ENCODE peak calls at places on chromosomes 1 and 21, in ten cellular contexts. X, J, H, Y, W, N, A, T, O and M are unnamed samples.

GRCh38 chr1:52836035-52836434 is 6.5 kb upstream of the ZYG11A start:
- DNase-seq in X (no peak), J (no peak), H (no peak), Y (no peak), W (no peak), N (no peak), A (no peak), T (no peak), O (no peak), M (no peak)

GRCh38 chr1:184910596-184910995 is 63.7 kb downstream of the NIBAN1 start:
- DNase-seq in X (no peak), J (no peak), H (no peak), Y (no peak), W (no peak), N (peak; percentile 70), A (no peak), T (no peak), O (no peak), M (no peak)

GRCh38 chr1:162497104-162497722 is 405 bp upstream of the UHMK1 start:
- DNase-seq in X (no peak), J (no peak), H (no peak), Y (no peak), W (no peak), N (no peak), A (no peak), T (no peak), O (no peak), M (no peak)

GRCh38 chr21:17387030-17387617 is 125.7 kb upstream of the CXADR start:
- DNase-seq in X (peak; percentile 62), J (no peak), H (peak; percentile 87), Y (peak; percentile 76), W (peak; percentile 35), N (peak; percentile 77), A (peak; percentile 59), T (no peak), O (no peak), M (peak; percentile 46)

GRCh38 chr1:192668434-192668983 is 32.6 kb downstream of the RGS13 start:
- DNase-seq in X (no peak), J (no peak), H (no peak), Y (peak; percentile 8), W (no peak), N (no peak), A (no peak), T (no peak), O (no peak), M (no peak)

GRCh38 chr1:2108213-2108876 is 58.1 kb downstream of the PRKCZ start:
- DNase-seq in X (peak; percentile 21), J (peak; percentile 15), H (peak; percentile 55), Y (peak; percentile 35), W (no peak), N (no peak), A (peak; percentile 59), T (peak; percentile 92), O (peak; percentile 84), M (peak; percentile 61)

GRCh38 chr1:229563241-229563640 is 4.7 kb upstream of the ABCB10 start:
- DNase-seq in X (no peak), J (no peak), H (no peak), Y (no peak), W (no peak), N (no peak), A (no peak), T (no peak), O (no peak), M (no peak)

GRCh38 chr1:209483691-209484090 is 99.8 kb upstream of the CAMK1G start:
- DNase-seq in X (no peak), J (no peak), H (no peak), Y (no peak), W (no peak), N (peak; percentile 29), A (no peak), T (no peak), O (no peak), M (no peak)

GRCh38 chr21:27649323-27649722 is 682.4 kb upstream of the ADAMTS5 start:
- DNase-seq in X (no peak), J (no peak), H (no peak), Y (peak; percentile 88), W (no peak), N (peak; percentile 49), A (no peak), T (no peak), O (no peak), M (no peak)

GRCh38 chr21:33993286-33994231 is 78.0 kb upstream of the ATP5PO start:
- DNase-seq in X (no peak), J (no peak), H (peak; percentile 40), Y (no peak), W (no peak), N (no peak), A (no peak), T (no peak), O (no peak), M (no peak)

GRCh38 chr1:118961156-118961555 is 27.0 kb downstream of the TBX15 start:
- DNase-seq in X (no peak), J (no peak), H (no peak), Y (no peak), W (no peak), N (no peak), A (no peak), T (no peak), O (no peak), M (no peak)

GRCh38 chr1:220529530-220529920 is 1.6 kb downstream of the MARK1 start:
- DNase-seq in X (no peak), J (no peak), H (no peak), Y (no peak), W (no peak), N (no peak), A (no peak), T (no peak), O (no peak), M (no peak)

DNA sequence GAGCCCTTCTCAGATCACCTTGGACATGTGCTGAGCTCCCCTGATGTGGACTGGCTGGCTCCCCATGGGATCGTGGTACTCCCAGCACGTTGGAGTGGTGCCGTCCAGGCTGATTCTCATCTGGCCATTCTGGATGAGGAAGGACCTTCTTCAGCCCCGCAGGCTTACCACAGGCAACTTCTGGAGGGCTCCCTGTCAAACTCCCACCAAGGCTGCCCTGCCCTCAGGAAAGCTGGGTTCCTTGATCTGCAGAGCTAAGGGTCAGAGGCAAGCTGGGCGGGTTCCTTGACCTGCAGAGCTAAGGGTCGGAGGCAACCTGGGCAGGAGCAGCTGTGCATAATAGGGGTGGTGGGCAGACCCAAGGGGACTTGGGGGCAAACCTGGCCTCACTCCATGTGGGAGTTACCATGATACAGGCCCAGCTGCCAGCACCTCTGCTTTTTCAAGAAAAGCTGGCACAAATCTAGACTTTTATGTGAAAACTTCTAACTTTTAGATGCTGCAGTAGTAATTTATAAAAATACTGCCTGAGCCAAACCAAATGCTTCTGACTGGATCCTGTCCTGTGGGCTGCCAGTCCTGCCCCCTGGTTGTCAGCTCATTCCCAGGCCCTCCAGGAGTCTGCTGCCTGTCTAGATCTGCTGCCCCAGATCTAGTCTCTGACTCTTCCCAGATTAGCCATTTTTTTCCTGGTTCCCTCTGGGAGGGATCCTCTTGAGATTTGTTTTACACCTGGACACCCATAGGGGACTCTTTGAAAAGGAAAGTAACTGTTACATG is 5.6 kb upstream of the THEM5 start:
- DNase-seq in X (no peak), J (no peak), H (no peak), Y (no peak), W (no peak), N (no peak), A (no peak), T (no peak), O (no peak), M (no peak)
- TF ChIP-seq CTCF in X (no peak), J (no peak), H (no peak), Y (no peak), W (no peak), N (no peak), A (no peak), T (no peak), O (no peak), M (no peak)

GRCh38 chr1:178396789-178397188 is 100.0 kb downstream of the CLEC20A start:
- DNase-seq in X (no peak), J (no peak), H (no peak), Y (no peak), W (no peak), N (no peak), A (no peak), T (no peak), O (no peak), M (no peak)
- TF ChIP-seq CTCF in X (no peak), J (no peak), H (no peak), Y (no peak), W (no peak), N (no peak), A (no peak), T (peak; percentile 35), O (no peak), M (no peak)

GRCh38 chr1:160352555-160352954 is 9.4 kb downstream of the NCSTN start:
- DNase-seq in X (no peak), J (no peak), H (no peak), Y (no peak), W (no peak), N (no peak), A (no peak), T (no peak), O (no peak), M (no peak)
- TF ChIP-seq CTCF in X (no peak), J (no peak), H (no peak), Y (no peak), W (no peak), N (no peak), A (no peak), T (no peak), O (no peak), M (no peak)

DNA sequence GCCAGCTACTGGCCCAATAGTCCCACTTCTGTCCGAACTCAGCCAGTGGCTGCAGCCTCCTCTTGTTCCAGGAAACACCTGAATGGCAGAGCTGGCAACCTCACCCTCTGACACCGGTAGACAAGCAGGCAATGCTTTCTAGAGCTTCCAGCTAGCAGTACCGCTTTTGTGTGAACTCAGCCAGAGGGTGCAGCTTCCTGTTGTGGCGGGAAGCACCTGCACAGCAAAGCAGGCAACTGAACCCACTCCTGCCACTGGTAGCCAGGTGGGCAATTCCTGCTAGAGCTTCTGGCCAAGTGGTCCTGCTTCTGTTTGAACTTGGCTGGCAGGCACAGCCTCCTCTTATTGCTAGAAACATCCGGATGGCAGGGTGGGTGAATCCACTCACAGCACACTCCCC is 40.1 kb upstream of the TMPRSS15 start:
- DNase-seq in X (peak; percentile 3), J (no peak), H (peak; percentile 93), Y (no peak), W (no peak), N (no peak), A (no peak), T (no peak), O (peak; percentile 64), M (no peak)
- TF ChIP-seq CTCF in X (no peak), J (no peak), H (no peak), Y (no peak), W (no peak), N (no peak), A (no peak), T (no peak), O (no peak), M (no peak)

DNA sequence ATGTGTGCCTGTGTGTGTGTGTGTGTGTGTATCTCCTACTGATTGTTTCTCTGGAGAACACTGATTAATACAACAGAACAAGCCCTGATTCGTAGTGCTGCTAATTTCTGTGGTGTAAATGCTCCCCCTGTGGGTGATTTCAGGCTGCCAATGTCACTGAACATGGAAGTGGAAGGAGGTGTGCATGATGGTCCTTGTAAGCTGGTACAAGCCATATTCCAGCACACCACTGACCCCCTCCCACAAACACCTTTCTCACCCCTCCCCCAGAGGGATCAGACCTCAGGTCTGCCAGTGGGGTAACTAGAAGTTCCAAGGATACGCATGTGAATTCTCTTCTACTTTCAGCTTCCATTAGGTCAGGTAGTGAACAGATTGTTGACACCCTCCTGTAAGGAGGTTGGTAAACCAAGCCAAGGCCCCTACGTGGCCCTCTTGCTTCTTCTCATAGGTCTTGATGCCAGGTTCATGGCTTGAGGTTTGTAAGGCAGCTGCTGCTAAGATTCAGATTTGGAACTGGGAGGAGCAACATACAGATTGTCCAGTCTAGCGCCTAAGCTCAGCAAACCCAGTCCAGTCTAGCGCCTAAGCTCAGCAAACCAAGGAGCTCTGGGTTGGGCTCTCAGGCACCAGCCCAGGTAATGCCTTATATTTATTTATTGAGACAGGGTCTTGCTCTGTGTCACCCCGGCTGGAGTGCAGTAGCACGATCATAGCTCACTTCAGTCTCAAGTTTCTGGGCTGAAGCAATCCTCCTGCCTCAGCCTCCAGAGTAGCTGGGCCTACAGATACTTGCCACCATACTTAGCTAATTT is 38.7 kb downstream of the DHCR24 start:
- DNase-seq in X (no peak), J (no peak), H (no peak), Y (no peak), W (no peak), N (no peak), A (no peak), T (no peak), O (peak; percentile 18), M (no peak)
- TF ChIP-seq CTCF in X (no peak), J (no peak), H (no peak), Y (no peak), W (no peak), N (no peak), A (no peak), T (no peak), O (no peak), M (no peak)